ENCODE peak calls at places on chromosomes 6 and 20, in four cellular contexts. G is sciatic nerve; R is stimulated activated naive B cell treated with anti-CD40 and anti-IgM and Interleukin-4, amounts not matched to agents 10 μg/mL and 1 μg/mL and 100 μg/mL, for 72 hours; P is AG09309. Q is an unnamed sample.

GRCh38 chr6:84728602-84729001 is 35.8 kb downstream of the TBX18 start:
- DNase-seq in G (no peak), R (no peak), P (no peak), Q (peak)

GRCh38 chr20:37945034-37945660 is 42.2 kb downstream of the VSTM2L start:
- DNase-seq in G (no peak), R (no peak), P (no peak), Q (no peak)

GRCh38 chr20:46142124-46142523 is 24.0 kb downstream of the CD40 start:
- DNase-seq in G (no peak), R (no peak), P (no peak), Q (no peak)

GRCh38 chr20:16135630-16136029 is 437.6 kb downstream of the KIF16B start:
- DNase-seq in G (no peak), R (no peak), P (no peak), Q (no peak)

GRCh38 chr6:33411632-33412005 is 805 bp downstream of the PHF1 start:
- DNase-seq in G (no peak), R (no peak), P (no peak), Q (no peak)

GRCh38 chr6:17842014-17842776 is 135.5 kb upstream of the NUP153 start:
- DNase-seq in G (no peak), R (no peak), P (no peak), Q (peak)

GRCh38 chr6:39026175-39026574 is 22.4 kb upstream of the GLP1R start:
- DNase-seq in G (no peak), R (no peak), P (no peak), Q (no peak)

GRCh38 chr6:38215225-38215624 is 395.7 kb downstream of the ZFAND3 start:
- DNase-seq in G (no peak), R (no peak), P (no peak), Q (no peak)

GRCh38 chr20:52924411-52925271 is 47.5 kb upstream of the TSHZ2 start:
- DNase-seq in G (no peak), R (no peak), P (no peak), Q (no peak)

GRCh38 chr20:13277663-13278295 is 56.7 kb downstream of the ISM1 start:
- DNase-seq in G (no peak), R (no peak), P (peak), Q (no peak)

GRCh38 chr6:158519761-158520160 is 40.1 kb upstream of the TMEM181 start:
- DNase-seq in G (no peak), R (no peak), P (no peak), Q (no peak)

GRCh38 chr6:126625019-126625418 is 285.1 kb downstream of the CENPW start:
- DNase-seq in G (no peak), R (no peak), P (no peak), Q (peak)

GRCh38 chr6:24848461-24848860 is 49.7 kb upstream of the ARMH2 start:
- DNase-seq in G (no peak), R (no peak), P (no peak), Q (no peak)

GRCh38 chr20:2349801-2350200 is 30.9 kb upstream of the TGM6 start:
- DNase-seq in G (no peak), R (no peak), P (no peak), Q (no peak)

GRCh38 chr6:54614499-54615195 is 231.9 kb upstream of the FAM83B start:
- DNase-seq in G (no peak), R (no peak), P (no peak), Q (no peak)

GRCh38 chr6:89436226-89436625 is 3.3 kb downstream of the ANKRD6 start:
- DNase-seq in G (no peak), R (no peak), P (no peak), Q (peak)

GRCh38 chr6:141541766-141542324 is 590.9 kb upstream of the GJE1 start:
- DNase-seq in G (no peak), R (no peak), P (no peak), Q (peak)

GRCh38 chr6:123849406-123849805 is 45.7 kb downstream of the NKAIN2 start:
- DNase-seq in G (no peak), R (no peak), P (no peak), Q (no peak)

GRCh38 chr20:4152696-4153235 is 137.4 kb upstream of the RNF24 start:
- DNase-seq in G (no peak), R (no peak), P (no peak), Q (peak)

GRCh38 chr6:31042801-31043200 is 32.5 kb downstream of the MUC22 start:
- DNase-seq in G (peak), R (no peak), P (peak), Q (peak)

GRCh38 chr6:80163754-80164187 is 57.3 kb downstream of the BCKDHB start:
- DNase-seq in G (no peak), R (peak), P (peak), Q (peak)

GRCh38 chr6:70592391-70593117 is 25.8 kb downstream of the SDHAF4 start:
- DNase-seq in G (no peak), R (no peak), P (no peak), Q (no peak)

GRCh38 chr6:151690768-151691562 is 116.5 kb upstream of the ESR1 start:
- DNase-seq in G (no peak), R (peak), P (no peak), Q (peak)

GRCh38 chr6:150068786-150069648 is at the start of gene ULBP3:
- DNase-seq in G (peak), R (peak), P (peak), Q (peak)

GRCh38 chr20:40990542-40991120 is 38.0 kb upstream of the TOP1 start:
- DNase-seq in G (peak), R (peak), P (peak), Q (peak)

GRCh38 chr6:76992553-76992952 is 470.7 kb downstream of the HTR1B start:
- DNase-seq in G (no peak), R (no peak), P (no peak), Q (no peak)

GRCh38 chr6:70459235-70459634 is 45.9 kb downstream of the FAM135A start:
- DNase-seq in G (no peak), R (no peak), P (no peak), Q (no peak)

GRCh38 chr6:121310495-121310894 is 23.8 kb downstream of the TBC1D32 start:
- DNase-seq in G (no peak), R (no peak), P (no peak), Q (no peak)

GRCh38 chr20:2817891-2818595 is 1.9 kb downstream of the TMEM239 start:
- DNase-seq in G (no peak), R (no peak), P (no peak), Q (no peak)

GRCh38 chr6:36625161-36625919 is 31.2 kb downstream of the SRSF3 start:
- DNase-seq in G (no peak), R (no peak), P (peak), Q (peak)